ENCODE peak calls at places on chromosomes 4 and X, in five cellular contexts. P is suprapubic skin, K is stomach, R is SK-N-SH, Q is A549. T is an unnamed sample.
A peak's percentile ranks its signal among the peaks of the same experiment; 100 is the strongest.

GRCh38 chr4:148273501-148273986 is 168.7 kb downstream of the NR3C2 start:
- DNase-seq in P (no peak), K (peak; percentile 57), R (peak; percentile 16), Q (no peak), T (no peak)

GRCh38 chr4:176793060-176793605 is 411 bp upstream of the VEGFC start:
- DNase-seq in P (peak; percentile 77), K (no peak), R (no peak), Q (no peak), T (no peak)

GRCh38 chrX:3711331-3711917 is 2.0 kb downstream of the PRKX start:
- DNase-seq in P (no peak), K (no peak), R (no peak), Q (no peak), T (no peak)

GRCh38 chr4:186132577-186133277 is 28.2 kb downstream of the FAM149A start:
- DNase-seq in P (no peak), K (no peak), R (no peak), Q (peak; percentile 40), T (no peak)

GRCh38 chrX:39012561-39013209 is 211.4 kb downstream of the MID1IP1 start:
- DNase-seq in P (no peak), K (no peak), R (peak; percentile 9), Q (no peak), T (no peak)

GRCh38 chrX:96707829-96708228 is 23.2 kb downstream of the DIAPH2 start:
- DNase-seq in P (no peak), K (no peak), R (no peak), Q (no peak), T (no peak)

GRCh38 chr4:155208258-155209054 is at the start of gene NPY2R:
- DNase-seq in P (no peak), K (no peak), R (peak; percentile 69), Q (peak; percentile 6), T (no peak)

GRCh38 chr4:185839204-185839712 is 27.3 kb upstream of the SORBS2 start:
- DNase-seq in P (no peak), K (no peak), R (no peak), Q (peak; percentile 77), T (peak; percentile 41)

GRCh38 chr4:122329876-122330595 is 48.8 kb upstream of the ADAD1 start:
- DNase-seq in P (no peak), K (no peak), R (no peak), Q (no peak), T (no peak)

GRCh38 chr4:139247241-139247640 is 32.8 kb downstream of the MGARP start:
- DNase-seq in P (no peak), K (no peak), R (no peak), Q (no peak), T (no peak)

GRCh38 chr4:113468165-113469022 is 293.1 kb downstream of the CAMK2D start:
- DNase-seq in P (peak; percentile 91), K (peak; percentile 63), R (peak; percentile 3), Q (peak; percentile 79), T (peak; percentile 82)

GRCh38 chr4:69060651-69061308 is 35.5 kb upstream of the UGT2B7 start:
- DNase-seq in P (no peak), K (no peak), R (no peak), Q (peak; percentile 41), T (no peak)

DNA sequence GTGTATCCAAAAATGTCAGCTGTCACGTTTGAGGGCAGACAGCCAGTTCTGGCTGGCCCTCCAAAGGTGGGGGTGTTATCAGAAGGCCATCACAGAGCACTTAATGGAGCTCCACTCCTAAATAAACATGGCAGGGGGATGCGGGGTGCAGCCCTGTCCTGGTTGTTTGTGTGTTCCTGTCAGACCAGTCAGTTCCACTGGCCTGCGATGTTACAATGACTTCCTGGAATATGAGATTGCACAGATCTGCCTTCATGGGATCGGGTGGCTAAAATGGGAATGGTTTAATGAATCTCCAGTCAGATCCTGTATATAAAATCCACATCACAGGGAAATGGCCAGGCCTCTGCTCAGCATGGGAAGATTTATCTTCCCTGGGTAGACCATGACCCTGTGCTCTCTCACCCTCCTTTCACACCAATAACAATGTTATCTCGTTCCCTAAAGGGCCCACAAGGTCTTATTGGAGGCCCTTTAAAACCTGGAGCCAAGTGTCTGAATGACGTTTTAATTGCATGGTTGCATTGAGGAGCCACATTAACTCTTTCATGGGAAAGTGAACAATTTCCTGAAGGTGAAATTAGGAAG is 307.4 kb downstream of the RAB28 start:
- DNase-seq in P (no peak), K (no peak), R (peak; percentile 8), Q (no peak), T (no peak)
- TF ChIP-seq CTCF in P (no peak), K (no peak), R (no peak), Q (no peak), T (no peak)

DNA sequence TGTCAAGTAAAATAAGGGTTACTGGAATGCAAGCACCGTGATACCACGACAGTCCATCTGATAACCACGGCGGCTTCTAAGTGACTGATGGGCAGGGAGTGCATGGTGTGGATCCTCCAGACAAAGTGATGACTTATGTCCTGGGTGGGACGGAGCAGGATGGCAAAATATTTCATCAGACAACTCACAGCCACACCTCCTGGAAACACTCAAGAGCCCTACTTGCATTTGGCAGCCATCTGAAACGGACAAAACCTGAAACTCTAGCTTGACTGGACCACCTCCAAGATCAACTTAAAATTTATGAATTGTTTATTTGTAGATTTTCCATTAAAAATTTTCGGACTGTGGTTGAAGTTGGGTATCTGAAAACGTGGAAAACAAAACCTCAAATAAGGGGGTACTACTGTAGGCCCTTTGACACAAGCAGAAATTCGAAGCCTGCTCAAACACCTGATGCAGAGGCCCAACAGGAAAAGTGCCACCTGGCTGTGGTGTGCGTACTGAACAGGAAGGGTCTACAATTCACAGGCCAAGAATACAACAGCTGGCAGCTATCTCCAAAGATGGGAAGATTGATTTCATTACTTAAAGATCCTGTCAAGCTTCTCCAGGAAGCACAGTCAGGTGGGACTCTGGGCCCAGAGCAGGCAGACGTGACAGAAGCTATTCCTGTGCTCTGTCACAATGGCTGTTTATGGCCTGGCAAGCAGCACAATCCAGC is 26.0 kb downstream of the LRIT3 start:
- DNase-seq in P (no peak), K (no peak), R (no peak), Q (no peak), T (no peak)
- TF ChIP-seq EP300 in P (no peak), K (no peak), R (no peak), Q (no peak), T (no peak)

GRCh38 chr4:4859799-4860380 is 425 bp downstream of the MSX1 start:
- DNase-seq in P (no peak), K (no peak), R (peak; percentile 71), Q (no peak), T (no peak)
- H3K4me1 ChIP-seq in P (peaks cover 68% of the 10 kb centered on the region), K (peaks cover 72% of the 10 kb centered on the region), R (no peaks in the 10 kb centered on the region), Q (no peaks in the 10 kb centered on the region), T (peaks cover 26% of the 10 kb centered on the region)

GRCh38 chr4:10619220-10619619 is 65.3 kb downstream of the CLNK start:
- DNase-seq in P (no peak), K (peak; percentile 61), R (no peak), Q (no peak), T (no peak)
- TF ChIP-seq CTCF in P (no peak), K (peak; percentile 24), R (no peak), Q (no peak), T (no peak)

GRCh38 chrX:69906447-69906846 is 143.3 kb downstream of the AWAT2 start:
- DNase-seq in P (no peak), K (no peak), R (no peak), Q (no peak), T (no peak)
- TF ChIP-seq EP300 in P (no peak), K (no peak), R (no peak), Q (no peak), T (no peak)

GRCh38 chr4:3243066-3243775 is 5.7 kb upstream of the MSANTD1 start:
- DNase-seq in P (no peak), K (no peak), R (no peak), Q (no peak), T (no peak)
- H3K4me1 ChIP-seq in P (no peaks in the 10 kb centered on the region), K (peaks cover 10% of the 10 kb centered on the region), R (no peaks in the 10 kb centered on the region), Q (no peaks in the 10 kb centered on the region), T (no peaks in the 10 kb centered on the region)

DNA sequence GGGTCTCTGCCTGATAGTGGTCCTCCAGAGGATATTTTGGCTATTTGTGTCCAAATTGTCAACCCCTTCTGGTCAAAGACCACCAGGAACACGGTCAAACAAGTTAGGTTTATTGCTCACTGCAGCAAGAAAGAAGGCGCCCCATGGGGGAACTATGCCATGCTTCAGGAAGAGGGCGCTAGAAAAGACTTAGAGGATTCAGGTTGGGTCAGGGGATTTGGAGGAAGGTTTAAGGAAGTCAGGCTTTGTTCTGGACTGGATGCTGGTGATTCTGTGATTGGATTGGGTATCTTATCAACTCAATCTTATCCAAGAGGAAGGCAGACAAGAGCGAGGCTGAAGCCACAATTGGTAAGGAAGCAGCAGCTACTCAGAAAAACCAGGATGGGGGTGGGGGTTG is 14.3 kb upstream of the ELF4 start:
- DNase-seq in P (no peak), K (no peak), R (no peak), Q (no peak), T (no peak)
- TF ChIP-seq CTCF in P (no peak), K (no peak), R (no peak), Q (no peak), T (no peak)

GRCh38 chr4:126756050-126756809 is 876.5 kb upstream of the INTU start:
- DNase-seq in P (no peak), K (no peak), R (no peak), Q (no peak), T (no peak)

GRCh38 chr4:126752702-126753101 is 880.1 kb upstream of the INTU start:
- DNase-seq in P (no peak), K (no peak), R (no peak), Q (no peak), T (no peak)

GRCh38 chr4:126750723-126751122 is 882.0 kb upstream of the INTU start:
- DNase-seq in P (no peak), K (no peak), R (no peak), Q (no peak), T (no peak)

GRCh38 chr4:126757219-126757618 is 875.5 kb upstream of the INTU start:
- DNase-seq in P (no peak), K (no peak), R (no peak), Q (no peak), T (no peak)

DNA sequence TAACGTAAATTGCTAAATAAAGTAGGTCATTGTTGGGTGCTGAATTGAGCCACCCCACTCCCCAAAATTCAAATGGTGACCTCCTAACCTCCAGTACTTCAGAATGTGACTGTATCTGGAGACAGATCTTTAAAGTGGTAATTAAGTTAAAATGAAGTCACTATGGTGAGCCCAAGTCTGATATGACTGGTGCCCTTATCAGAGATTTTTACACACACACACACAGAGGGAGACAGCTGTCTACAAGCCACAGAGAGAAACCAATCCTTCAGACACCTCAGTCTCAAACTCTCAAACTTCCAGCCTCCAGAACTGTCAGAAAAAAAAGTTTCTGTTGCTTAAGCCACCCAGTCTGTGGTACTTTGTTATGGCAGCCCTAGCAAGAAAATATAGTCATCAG is 879.2 kb upstream of the INTU start:
- DNase-seq in P (no peak), K (no peak), R (no peak), Q (no peak), T (no peak)
- TF ChIP-seq EP300 in P (no peak), K (no peak), R (no peak), Q (no peak), T (no peak)

GRCh38 chr4:9875516-9875915 is 94.1 kb downstream of the DRD5 start:
- DNase-seq in P (no peak), K (no peak), R (no peak), Q (no peak), T (no peak)

GRCh38 chr4:9867746-9868425 is 86.5 kb downstream of the DRD5 start:
- DNase-seq in P (no peak), K (no peak), R (no peak), Q (no peak), T (no peak)

GRCh38 chr4:9866931-9867330 is 85.5 kb downstream of the DRD5 start:
- DNase-seq in P (no peak), K (no peak), R (no peak), Q (no peak), T (no peak)

GRCh38 chr4:9870165-9870564 is 88.7 kb downstream of the DRD5 start:
- DNase-seq in P (no peak), K (no peak), R (no peak), Q (no peak), T (no peak)
- H3K4me1 ChIP-seq in P (no peaks in the 10 kb centered on the region), K (no peaks in the 10 kb centered on the region), R (no peaks in the 10 kb centered on the region), Q (no peaks in the 10 kb centered on the region), T (no peaks in the 10 kb centered on the region)